ENCODE peak calls at places on chromosomes 1 and 21, in four cellular contexts. One of them, this sample, is unnamed. For H3K27me3, the result is how much of the 10 kb centered on the place peaks cover.

GRCh38 chr1:57142999-57143398 is 177.2 kb upstream of the C8B start:
- DNase-seq in tibial artery: no peak
- DNase-seq in HCT116: no peak
- DNase-seq in AG04450: no peak
- DNase-seq in this sample: no peak

GRCh38 chr1:247482747-247483146 is 24.8 kb upstream of the OR2B11 start:
- DNase-seq in tibial artery: no peak
- DNase-seq in HCT116: no peak
- DNase-seq in AG04450: no peak
- DNase-seq in this sample: no peak

GRCh38 chr1:1360511-1361169 is 2.3 kb upstream of the MXRA8 start:
- DNase-seq in tibial artery: peak
- DNase-seq in HCT116: peak
- DNase-seq in AG04450: peak
- DNase-seq in this sample: no peak

GRCh38 chr1:174021611-174022079 is 512 bp downstream of the RC3H1 start:
- DNase-seq in tibial artery: peak
- DNase-seq in HCT116: no peak
- DNase-seq in AG04450: no peak
- DNase-seq in this sample: peak

GRCh38 chr1:94178896-94179295 is 57.9 kb upstream of the ABCA4 start:
- DNase-seq in tibial artery: no peak
- DNase-seq in HCT116: no peak
- DNase-seq in AG04450: no peak
- DNase-seq in this sample: no peak

GRCh38 chr1:32755810-32756159 is 53.2 kb upstream of the SYNC start:
- DNase-seq in tibial artery: no peak
- DNase-seq in HCT116: no peak
- DNase-seq in AG04450: no peak
- DNase-seq in this sample: no peak

GRCh38 chr1:247415423-247416361 is at the start of gene NLRP3:
- DNase-seq in tibial artery: no peak
- DNase-seq in HCT116: no peak
- DNase-seq in AG04450: no peak
- DNase-seq in this sample: no peak

GRCh38 chr1:115952547-115952946 is 23.8 kb upstream of the SLC22A15 start:
- DNase-seq in tibial artery: no peak
- DNase-seq in HCT116: no peak
- DNase-seq in AG04450: no peak
- DNase-seq in this sample: no peak

GRCh38 chr21:31750843-31751242 is 18.9 kb upstream of the SCAF4 start:
- DNase-seq in tibial artery: no peak
- DNase-seq in HCT116: peak
- DNase-seq in AG04450: no peak
- DNase-seq in this sample: no peak

GRCh38 chr1:155978973-155979429 is 654 bp upstream of the ARHGEF2 start:
- DNase-seq in tibial artery: no peak
- DNase-seq in HCT116: no peak
- DNase-seq in AG04450: no peak
- DNase-seq in this sample: no peak

GRCh38 chr1:5907966-5908365 is 84.3 kb downstream of the NPHP4 start:
- DNase-seq in tibial artery: peak
- DNase-seq in HCT116: no peak
- DNase-seq in AG04450: no peak
- DNase-seq in this sample: no peak
- H3K4me3 ChIP-seq in tibial artery: no peak
- H3K4me3 ChIP-seq in HCT116: no peak
- H3K4me3 ChIP-seq in AG04450: no peak
- H3K4me3 ChIP-seq in this sample: no peak

GRCh38 chr1:226596531-226597165 is 48.1 kb downstream of the STUM start:
- DNase-seq in tibial artery: no peak
- DNase-seq in HCT116: no peak
- DNase-seq in AG04450: no peak
- DNase-seq in this sample: no peak
- TF ChIP-seq CTCF in tibial artery: no peak
- TF ChIP-seq CTCF in HCT116: no peak
- TF ChIP-seq CTCF in AG04450: no peak
- TF ChIP-seq CTCF in this sample: no peak

DNA sequence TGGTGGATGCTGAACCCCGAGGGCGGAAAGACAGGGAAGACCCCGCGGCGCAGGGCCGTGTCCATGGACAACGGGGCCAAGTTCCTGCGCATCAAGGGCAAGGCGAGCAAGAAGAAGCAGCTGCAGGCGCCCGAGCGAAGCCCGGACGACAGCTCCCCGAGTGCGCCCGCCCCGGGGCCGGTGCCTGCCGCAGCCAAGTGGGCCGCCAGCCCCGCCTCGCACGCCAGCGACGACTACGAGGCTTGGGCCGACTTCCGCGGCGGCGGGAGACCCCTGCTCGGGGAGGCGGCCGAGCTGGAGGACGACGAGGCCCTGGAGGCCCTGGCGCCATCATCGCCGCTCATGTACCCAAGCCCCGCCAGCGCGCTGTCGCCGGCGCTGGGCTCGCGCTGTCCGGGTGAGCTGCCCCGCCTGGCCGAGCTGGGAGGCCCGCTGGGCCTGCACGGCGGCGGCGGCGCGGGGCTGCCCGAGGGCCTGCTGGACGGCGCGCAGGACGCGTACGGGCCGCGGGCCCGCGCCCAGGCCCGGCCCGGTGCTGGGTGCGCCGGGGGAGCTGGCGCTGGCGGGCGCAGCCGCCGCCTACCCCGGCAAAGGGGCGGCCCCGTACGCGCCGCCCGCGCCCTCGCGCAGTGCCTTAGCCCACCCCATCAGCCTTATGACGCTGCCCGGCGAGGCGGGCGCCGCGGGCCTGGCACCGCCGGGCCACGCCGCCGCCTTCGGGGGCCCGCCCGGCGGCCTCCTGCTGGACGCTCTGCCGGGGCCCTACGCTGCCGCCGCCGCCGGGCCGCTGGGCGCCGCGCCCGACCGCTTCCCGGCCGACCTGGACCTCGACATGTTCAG is 20.7 kb downstream of the FOXO6 start:
- DNase-seq in tibial artery: peak
- DNase-seq in HCT116: peak
- DNase-seq in AG04450: no peak
- DNase-seq in this sample: no peak
- H3K27me3 ChIP-seq in tibial artery: under half
- H3K27me3 ChIP-seq in HCT116: under half
- H3K27me3 ChIP-seq in AG04450: half or more
- H3K27me3 ChIP-seq in this sample: under half

DNA sequence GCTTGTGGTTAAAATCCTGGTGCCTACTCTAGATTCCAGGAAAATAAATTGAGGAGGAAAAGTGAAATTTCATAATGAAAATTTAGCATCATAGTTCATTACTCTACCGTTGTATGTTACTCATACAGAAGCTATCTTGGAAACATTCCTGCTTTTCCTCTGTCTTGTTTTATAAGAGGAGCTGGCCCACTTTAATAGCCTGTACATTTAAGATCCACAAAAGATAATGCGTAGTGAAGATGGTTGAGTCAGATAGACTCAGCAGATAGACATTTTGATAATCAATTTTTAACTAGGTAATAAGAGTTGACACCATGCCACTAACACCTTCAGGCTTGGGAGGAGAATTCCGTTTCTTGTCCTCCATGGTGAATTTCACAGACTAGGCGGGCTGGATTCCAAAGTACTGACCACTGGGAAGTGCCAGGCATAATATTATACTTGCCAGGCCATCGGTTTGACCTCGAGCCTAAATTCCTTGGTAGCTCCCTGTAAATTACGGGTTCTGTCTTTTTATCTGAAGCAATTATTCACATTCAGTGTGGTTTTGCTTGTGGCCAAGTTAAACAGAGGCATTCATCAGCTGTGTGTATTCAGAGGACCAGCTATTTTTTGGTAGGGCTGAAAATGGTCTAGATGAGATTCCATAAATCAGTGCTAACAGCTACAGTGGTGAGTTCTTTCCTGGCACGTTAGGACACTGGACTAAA is 111.9 kb upstream of the KAZN start:
- DNase-seq in tibial artery: peak
- DNase-seq in HCT116: no peak
- DNase-seq in AG04450: no peak
- DNase-seq in this sample: no peak
- H3K4me3 ChIP-seq in tibial artery: no peak
- H3K4me3 ChIP-seq in HCT116: no peak
- H3K4me3 ChIP-seq in AG04450: no peak
- H3K4me3 ChIP-seq in this sample: no peak

DNA sequence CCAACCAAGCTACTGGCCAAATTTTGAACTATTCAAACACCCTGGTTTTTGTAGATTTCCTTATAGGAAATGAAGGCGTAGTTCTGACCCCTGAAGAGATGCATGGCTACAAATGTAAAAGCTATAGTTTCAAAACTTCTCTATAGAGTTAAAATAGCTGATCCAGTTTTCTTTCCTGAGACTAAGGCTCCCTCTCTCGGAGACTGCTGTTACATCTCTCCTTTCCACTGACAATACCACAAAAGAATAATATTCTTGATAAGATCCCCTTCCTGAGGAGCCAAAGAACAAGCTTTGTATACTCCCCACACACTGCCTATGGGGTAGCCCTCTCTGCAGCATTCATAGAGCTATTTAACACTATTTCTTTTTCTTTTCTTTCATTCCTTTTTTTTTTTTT is 6.7 kb upstream of the CFAP126 start:
- DNase-seq in tibial artery: no peak
- DNase-seq in HCT116: no peak
- DNase-seq in AG04450: no peak
- DNase-seq in this sample: no peak
- TF ChIP-seq CTCF in tibial artery: no peak
- TF ChIP-seq CTCF in HCT116: no peak
- TF ChIP-seq CTCF in AG04450: peak
- TF ChIP-seq CTCF in this sample: no peak

GRCh38 chr21:41509206-41509496 is 1.2 kb upstream of the TMPRSS2 start:
- DNase-seq in tibial artery: no peak
- DNase-seq in HCT116: no peak
- DNase-seq in AG04450: no peak
- DNase-seq in this sample: no peak

GRCh38 chr21:41509733-41510132 is 1.8 kb upstream of the TMPRSS2 start:
- DNase-seq in tibial artery: no peak
- DNase-seq in HCT116: no peak
- DNase-seq in AG04450: no peak
- DNase-seq in this sample: no peak

GRCh38 chr21:41508415-41509205 is 652 bp upstream of the TMPRSS2 start:
- DNase-seq in tibial artery: no peak
- DNase-seq in HCT116: no peak
- DNase-seq in AG04450: no peak
- DNase-seq in this sample: no peak

GRCh38 chr21:41511858-41512257 is 3.9 kb upstream of the TMPRSS2 start:
- DNase-seq in tibial artery: no peak
- DNase-seq in HCT116: no peak
- DNase-seq in AG04450: no peak
- DNase-seq in this sample: no peak

GRCh38 chr21:41510500-41510899 is 2.5 kb upstream of the TMPRSS2 start:
- DNase-seq in tibial artery: no peak
- DNase-seq in HCT116: no peak
- DNase-seq in AG04450: no peak
- DNase-seq in this sample: no peak
- H3K27me3 ChIP-seq in tibial artery: half or more
- H3K27me3 ChIP-seq in HCT116: under half
- H3K27me3 ChIP-seq in AG04450: under half
- H3K27me3 ChIP-seq in this sample: under half

DNA sequence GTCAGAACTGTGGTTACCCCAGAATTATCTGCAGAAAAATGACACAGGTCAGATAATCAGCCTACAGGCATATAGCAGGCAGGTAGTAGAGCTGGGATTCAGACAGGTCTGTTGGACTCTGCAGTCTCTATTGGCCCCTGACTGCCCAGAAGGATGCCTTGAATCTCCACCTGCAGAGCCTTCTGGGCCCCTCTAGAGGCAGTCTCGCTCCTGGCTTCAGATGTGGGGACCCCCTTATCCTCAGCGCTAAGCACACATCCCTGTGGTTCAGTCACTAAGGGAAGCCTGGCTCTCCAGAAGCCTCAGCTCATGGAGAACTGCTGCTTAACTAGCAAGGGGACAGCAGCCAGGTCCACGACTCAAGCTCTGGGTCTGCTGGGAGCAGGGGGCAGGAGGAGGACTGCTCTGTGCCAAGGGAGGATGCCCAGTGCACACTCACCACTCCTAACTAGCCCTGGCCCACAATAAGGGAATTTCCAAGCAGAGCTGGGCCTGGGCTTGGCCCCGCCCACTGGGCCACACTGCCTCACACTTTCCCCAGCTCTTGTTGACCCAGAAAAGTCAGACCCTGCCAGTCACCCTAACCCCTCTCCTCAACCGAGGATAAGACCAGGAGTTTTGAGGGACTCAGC is 18.9 kb downstream of the SLC9A1 start:
- DNase-seq in tibial artery: no peak
- DNase-seq in HCT116: no peak
- DNase-seq in AG04450: no peak
- DNase-seq in this sample: no peak
- H3K4me3 ChIP-seq in tibial artery: no peak
- H3K4me3 ChIP-seq in HCT116: no peak
- H3K4me3 ChIP-seq in AG04450: no peak
- H3K4me3 ChIP-seq in this sample: no peak

DNA sequence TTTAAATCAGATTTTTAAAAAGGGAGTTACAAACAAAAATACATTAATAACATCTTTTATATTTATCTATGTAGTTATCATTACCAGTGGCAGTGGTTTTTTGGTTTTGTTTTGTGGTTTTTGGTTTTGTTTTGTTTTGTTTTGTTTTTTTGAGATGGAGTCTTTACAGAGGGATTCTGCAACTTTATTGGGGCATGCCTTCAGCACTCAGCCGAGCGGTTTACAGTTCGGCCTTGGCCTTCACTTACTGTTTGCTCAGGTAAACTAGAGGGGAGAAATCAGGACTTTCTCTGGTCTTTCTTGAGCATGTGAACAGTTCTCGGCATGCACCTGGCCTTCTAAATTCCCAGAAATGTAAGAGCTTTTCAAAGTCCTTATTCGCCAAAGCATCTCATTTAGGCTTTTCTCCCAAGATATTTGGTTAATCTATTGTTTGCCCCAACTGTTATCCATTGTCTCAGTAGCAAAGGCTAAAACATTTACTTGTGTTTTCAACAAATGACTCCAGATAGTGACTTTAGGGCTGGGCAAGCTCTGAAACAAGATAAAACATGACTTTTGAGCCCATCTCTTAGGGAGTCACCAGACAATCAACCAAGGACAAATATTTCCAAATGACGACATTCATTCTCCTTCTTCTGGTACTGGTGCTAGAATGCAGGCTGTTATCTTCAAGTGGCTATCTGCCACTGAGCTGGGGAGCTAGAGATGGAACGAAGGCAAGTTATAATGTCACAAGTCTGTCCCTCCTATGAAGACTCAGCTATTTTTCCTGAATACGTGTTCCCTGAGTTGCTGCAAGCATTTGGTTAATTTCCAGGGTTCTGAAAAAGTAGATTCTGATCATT is 48.4 kb upstream of the ADORA3 start:
- DNase-seq in tibial artery: no peak
- DNase-seq in HCT116: no peak
- DNase-seq in AG04450: no peak
- DNase-seq in this sample: no peak
- TF ChIP-seq CTCF in tibial artery: no peak
- TF ChIP-seq CTCF in HCT116: no peak
- TF ChIP-seq CTCF in AG04450: no peak
- TF ChIP-seq CTCF in this sample: no peak

DNA sequence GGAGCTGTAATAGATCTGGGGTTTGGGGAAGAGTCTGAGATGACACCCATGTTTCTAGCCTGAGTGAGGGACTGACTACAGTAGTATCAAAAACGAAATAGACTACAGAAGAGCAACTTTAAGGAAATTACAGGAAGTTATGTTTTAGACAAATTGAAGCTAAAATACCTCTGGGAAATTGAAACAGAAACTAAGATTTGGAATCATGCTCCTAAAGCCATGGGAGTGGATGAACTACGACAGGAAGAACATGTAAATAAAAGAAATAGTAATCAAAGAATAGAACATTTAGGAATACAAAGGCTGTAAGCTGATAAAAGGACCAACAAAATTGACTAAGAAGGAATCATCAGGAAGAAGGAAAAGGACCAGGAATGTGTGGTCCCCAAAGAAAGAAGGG is 68.9 kb downstream of the KIAA0319L start:
- DNase-seq in tibial artery: no peak
- DNase-seq in HCT116: no peak
- DNase-seq in AG04450: no peak
- DNase-seq in this sample: no peak
- H3K27me3 ChIP-seq in tibial artery: under half
- H3K27me3 ChIP-seq in HCT116: under half
- H3K27me3 ChIP-seq in AG04450: under half
- H3K27me3 ChIP-seq in this sample: under half

This sample was measured in dorsolateral prefrontal cortex.